ENCODE peak calls at places on chromosomes 16 and 17, in ten cellular contexts. N, G, D, E, L, T, C, Y, P and B are unnamed samples.
A peak's percentile ranks its signal among the peaks of the same experiment; 100 is the strongest.

GRCh38 chr17:83133302-83134121 is 54.1 kb downstream of the METRNL start:
- DNase-seq in G (no peak), D (no peak), C (no peak), T (no peak), N (no peak), L (no peak), E (no peak), Y (no peak), P (no peak), B (peak; percentile 64)

GRCh38 chr16:68299571-68300453 is 10.9 kb downstream of the SLC7A6OS start:
- DNase-seq in C (no peak), N (no peak), T (no peak), E (no peak), Y (no peak), P (no peak), L (no peak), D (no peak), G (no peak), B (no peak)

GRCh38 chr17:42312285-42313130 is 24.2 kb downstream of the STAT5A start:
- DNase-seq in T (peak; percentile 90), G (peak; percentile 77), L (peak; percentile 83), Y (no peak), N (peak; percentile 95), P (no peak), D (peak; percentile 80), E (peak; percentile 74), C (peak; percentile 90), B (no peak)

GRCh38 chr16:89688395-89688794 is 1.9 kb downstream of the CDK10 start:
- DNase-seq in P (no peak), E (no peak), N (no peak), D (no peak), C (no peak), G (no peak), L (no peak), T (no peak), Y (no peak), B (no peak)

GRCh38 chr16:4833584-4833983 is 13.5 kb downstream of the GLYR1 start:
- DNase-seq in L (no peak), N (no peak), C (no peak), Y (no peak), E (no peak), G (no peak), T (no peak), D (no peak), P (no peak), B (no peak)

GRCh38 chr17:57370051-57370581 is 113.8 kb downstream of the MSI2 start:
- DNase-seq in T (no peak), G (peak; percentile 91), D (peak; percentile 70), Y (peak; percentile 17), P (no peak), N (no peak), C (peak; percentile 92), E (no peak), L (peak; percentile 90), B (no peak)

GRCh38 chr17:73232587-73233373 is 28.9 kb downstream of the CPSF4L start:
- DNase-seq in L (peak; percentile 21), T (peak; percentile 60), Y (peak; percentile 47), C (peak; percentile 41), P (no peak), N (peak; percentile 63), E (no peak), D (peak; percentile 31), G (peak; percentile 17), B (no peak)

GRCh38 chr16:26838931-26839330 is 227.8 kb upstream of the C16orf82 start:
- DNase-seq in G (no peak), T (no peak), N (no peak), Y (no peak), P (no peak), L (no peak), D (no peak), E (no peak), C (no peak), B (no peak)

GRCh38 chr17:6526362-6527152 is 29.8 kb downstream of the PITPNM3 start:
- DNase-seq in P (no peak), D (no peak), G (no peak), E (no peak), N (peak; percentile 46), Y (no peak), T (no peak), L (peak; percentile 18), C (peak; percentile 30), B (no peak)

GRCh38 chr16:19118938-19119431 is 5.2 kb downstream of the ITPRIPL2 start:
- DNase-seq in N (no peak), G (peak; percentile 71), L (peak; percentile 93), D (peak; percentile 95), T (no peak), C (peak; percentile 95), E (peak; percentile 57), P (no peak), Y (peak; percentile 38), B (no peak)

GRCh38 chr17:36104601-36105000 is 974 bp downstream of the CCL4 start:
- DNase-seq in N (no peak), E (no peak), C (no peak), G (no peak), L (no peak), T (no peak), P (no peak), D (no peak), Y (no peak), B (no peak)

GRCh38 chr16:27921134-27921533 is 142.4 kb downstream of the GSG1L start:
- DNase-seq in N (peak; percentile 26), Y (no peak), D (no peak), T (no peak), P (no peak), E (no peak), L (no peak), C (no peak), G (no peak), B (no peak)
- TF ChIP-seq CTCF in N (no peak), Y (no peak), D (no peak), T (no peak), P (no peak), E (no peak), L (no peak), C (no peak), G (no peak), B (no peak)

DNA sequence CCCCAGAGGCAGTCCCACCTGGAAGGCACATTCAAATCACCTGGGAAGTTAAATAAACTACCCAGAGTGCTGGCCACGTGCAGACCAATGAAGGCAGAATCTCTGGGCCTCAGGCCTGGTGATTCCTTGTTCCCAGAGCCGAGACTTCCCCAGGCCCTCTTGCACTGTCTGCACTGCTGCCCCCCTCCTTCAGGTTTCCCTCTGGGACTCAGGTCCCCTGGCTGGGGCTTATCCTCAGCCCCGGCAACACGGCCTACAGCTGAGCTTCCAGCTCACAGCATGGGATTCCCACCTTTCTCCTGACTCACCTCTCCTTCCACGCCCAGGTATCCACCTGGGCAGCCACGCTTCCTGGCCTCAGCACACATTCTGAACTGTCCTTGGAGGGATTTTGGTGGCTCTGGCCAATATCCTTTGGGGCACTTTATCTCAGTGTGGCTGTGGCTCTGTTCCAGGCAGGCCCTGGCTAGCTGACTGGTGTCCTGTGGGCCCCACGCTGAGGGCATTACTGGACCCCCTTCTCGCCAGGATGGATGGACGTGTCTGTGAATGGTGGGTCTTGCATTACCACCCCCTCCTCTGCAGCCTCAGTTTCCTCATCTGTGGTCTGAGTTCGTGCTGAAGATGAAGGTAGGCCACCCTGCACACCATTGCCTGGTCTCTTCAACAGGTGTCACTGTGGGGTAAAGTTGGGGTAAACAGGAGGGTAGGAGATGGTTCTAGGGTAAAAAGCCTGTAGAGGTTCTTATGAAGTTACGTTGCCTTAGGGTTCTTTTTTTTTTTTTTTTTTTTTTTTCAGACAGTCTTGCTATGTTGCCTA is 165.7 kb downstream of the IRF8 start:
- DNase-seq in E (no peak), Y (no peak), P (no peak), T (no peak), C (no peak), G (no peak), L (no peak), D (no peak), N (no peak), B (peak; percentile 53)
- TF ChIP-seq CTCF in E (no peak), Y (no peak), P (no peak), T (no peak), C (no peak), G (no peak), L (no peak), D (no peak), N (no peak), B (no peak)

DNA sequence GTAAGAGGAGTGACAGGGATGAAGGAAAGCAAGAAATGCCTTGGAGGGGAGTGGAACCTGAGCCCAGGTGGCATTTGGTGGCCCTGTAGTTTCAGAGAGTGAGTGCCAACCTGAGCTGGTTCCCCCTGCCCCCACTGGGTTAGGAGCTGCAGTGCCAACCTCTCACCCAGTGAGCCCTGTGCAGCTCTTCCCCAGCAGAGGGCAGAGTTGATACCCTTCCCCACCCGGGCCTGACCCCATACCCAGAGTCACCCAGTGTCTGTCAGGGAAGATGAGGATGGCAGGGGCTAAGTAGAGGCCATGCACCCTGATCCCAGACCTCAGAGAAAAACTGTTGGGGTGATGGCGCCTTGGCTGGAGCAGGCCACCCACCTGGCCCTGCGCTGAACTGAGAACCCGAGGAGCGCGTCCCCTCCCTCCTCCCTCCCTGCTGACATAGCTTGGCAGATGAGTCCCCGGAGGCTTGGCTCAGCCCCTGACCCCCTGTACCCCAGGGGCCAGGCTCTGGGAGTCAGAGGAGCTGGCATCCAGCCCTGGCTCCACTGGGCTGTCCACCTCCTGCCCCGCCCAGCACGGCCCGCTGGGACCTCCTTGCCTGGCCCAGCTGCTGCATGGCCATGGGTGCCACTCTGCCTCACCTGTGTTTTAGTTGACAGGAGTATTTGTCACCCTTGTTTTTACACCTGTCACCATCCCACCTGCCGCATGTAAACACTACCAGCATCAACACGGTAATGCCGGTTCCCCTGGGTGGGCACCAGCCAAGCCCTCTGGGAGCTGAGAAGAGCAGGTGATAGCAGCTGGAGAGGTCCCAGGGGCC is 113.9 kb downstream of the AMFR start:
- DNase-seq in L (no peak), G (no peak), E (no peak), Y (no peak), N (peak; percentile 35), T (no peak), D (no peak), P (no peak), C (no peak), B (no peak)
- TF ChIP-seq CTCF in L (no peak), G (peak; percentile 11), E (no peak), Y (no peak), N (peak; percentile 43), T (no peak), D (no peak), P (no peak), C (peak; percentile 15), B (peak; percentile 32)

GRCh38 chr16:23080329-23080728 is 68.9 kb downstream of the USP31 start:
- DNase-seq in Y (no peak), E (no peak), P (no peak), D (no peak), L (no peak), C (no peak), N (no peak), T (no peak), G (no peak), B (no peak)

GRCh38 chr16:23079683-23080221 is 69.5 kb downstream of the USP31 start:
- DNase-seq in D (peak; percentile 13), N (no peak), E (no peak), L (no peak), P (no peak), Y (peak; percentile 68), T (no peak), G (peak; percentile 82), C (no peak), B (no peak)

GRCh38 chr16:23080747-23081146 is 68.5 kb downstream of the USP31 start:
- DNase-seq in E (no peak), P (no peak), T (no peak), L (no peak), Y (no peak), C (no peak), N (no peak), D (no peak), G (no peak), B (no peak)

GRCh38 chr16:23082161-23082788 is 67.0 kb downstream of the USP31 start:
- DNase-seq in G (peak; percentile 44), N (no peak), Y (no peak), D (no peak), T (no peak), C (no peak), L (no peak), E (no peak), P (no peak), B (no peak)

GRCh38 chr16:23081675-23082119 is 67.6 kb downstream of the USP31 start:
- DNase-seq in N (no peak), C (peak; percentile 24), L (no peak), T (no peak), P (no peak), E (no peak), G (peak; percentile 83), D (peak; percentile 84), Y (no peak), B (no peak)
- TF ChIP-seq CTCF in N (no peak), C (no peak), L (no peak), T (no peak), P (no peak), E (no peak), G (peak; percentile 25), D (peak; percentile 26), Y (no peak), B (no peak)